ENCODE peak calls at places on chromosomes 7 and 10, in five cellular contexts. One of them, this sample, is unnamed.

GRCh38 chr10:72340510-72340895 is 14.2 kb downstream of the DNAJB12 start:
- DNase-seq in SK-N-SH: peak; percentile 87
- DNase-seq in GM12878: no peak
- DNase-seq in HepG2: no peak
- DNase-seq in HCT116: no peak
- DNase-seq in this sample: no peak

GRCh38 chr7:94391716-94392390 is 2.8 kb upstream of the COL1A2 start:
- DNase-seq in SK-N-SH: peak; percentile 36
- DNase-seq in GM12878: no peak
- DNase-seq in HepG2: no peak
- DNase-seq in HCT116: no peak
- DNase-seq in this sample: no peak

GRCh38 chr10:62655337-62655994 is 149.1 kb upstream of the ADO start:
- DNase-seq in SK-N-SH: no peak
- DNase-seq in GM12878: peak; percentile 95
- DNase-seq in HepG2: no peak
- DNase-seq in HCT116: no peak
- DNase-seq in this sample: no peak

GRCh38 chr10:37434091-37434490 is 308.7 kb downstream of the ANKRD30A start:
- DNase-seq in SK-N-SH: no peak
- DNase-seq in GM12878: no peak
- DNase-seq in HepG2: no peak
- DNase-seq in HCT116: no peak
- DNase-seq in this sample: peak; percentile 36

GRCh38 chr10:110843031-110843430 is 28.7 kb upstream of the PDCD4 start:
- DNase-seq in SK-N-SH: no peak
- DNase-seq in GM12878: peak; percentile 98
- DNase-seq in HepG2: no peak
- DNase-seq in HCT116: no peak
- DNase-seq in this sample: no peak

GRCh38 chr7:43248961-43249807 is 136.7 kb downstream of the HECW1 start:
- DNase-seq in SK-N-SH: no peak
- DNase-seq in GM12878: no peak
- DNase-seq in HepG2: no peak
- DNase-seq in HCT116: peak; percentile 33
- DNase-seq in this sample: peak; percentile 19

GRCh38 chr10:6089334-6090219 is 743 bp downstream of the RBM17 start:
- DNase-seq in SK-N-SH: peak; percentile 59
- DNase-seq in GM12878: no peak
- DNase-seq in HepG2: peak; percentile 48
- DNase-seq in HCT116: no peak
- DNase-seq in this sample: peak; percentile 50

GRCh38 chr7:151175047-151175792 is 7.7 kb upstream of the GBX1 start:
- DNase-seq in SK-N-SH: no peak
- DNase-seq in GM12878: no peak
- DNase-seq in HepG2: no peak
- DNase-seq in HCT116: no peak
- DNase-seq in this sample: no peak

GRCh38 chr10:74437822-74438221 is 286.8 kb downstream of the ADK start:
- DNase-seq in SK-N-SH: no peak
- DNase-seq in GM12878: no peak
- DNase-seq in HepG2: peak; percentile 4
- DNase-seq in HCT116: peak; percentile 8
- DNase-seq in this sample: no peak

GRCh38 chr10:26725837-26726727 is 28.6 kb downstream of the PDSS1 start:
- DNase-seq in SK-N-SH: peak; percentile 63
- DNase-seq in GM12878: no peak
- DNase-seq in HepG2: peak; percentile 27
- DNase-seq in HCT116: peak; percentile 13
- DNase-seq in this sample: no peak

GRCh38 chr10:69461327-69462025 is 10.2 kb downstream of the TSPAN15 start:
- DNase-seq in SK-N-SH: no peak
- DNase-seq in GM12878: no peak
- DNase-seq in HepG2: no peak
- DNase-seq in HCT116: no peak
- DNase-seq in this sample: no peak

GRCh38 chr10:63115732-63116383 is 17.3 kb upstream of the NRBF2 start:
- DNase-seq in SK-N-SH: no peak
- DNase-seq in GM12878: no peak
- DNase-seq in HepG2: peak; percentile 67
- DNase-seq in HCT116: no peak
- DNase-seq in this sample: peak; percentile 97

GRCh38 chr10:102781921-102782542 is 38.3 kb downstream of the WBP1L start:
- DNase-seq in SK-N-SH: no peak
- DNase-seq in GM12878: no peak
- DNase-seq in HepG2: no peak
- DNase-seq in HCT116: no peak
- DNase-seq in this sample: no peak

GRCh38 chr10:109089779-109090178 is 833.5 kb downstream of the XPNPEP1 start:
- DNase-seq in SK-N-SH: no peak
- DNase-seq in GM12878: no peak
- DNase-seq in HepG2: no peak
- DNase-seq in HCT116: no peak
- DNase-seq in this sample: no peak

GRCh38 chr7:149742075-149742701 is 31.2 kb downstream of the ZNF467 start:
- DNase-seq in SK-N-SH: peak; percentile 92
- DNase-seq in GM12878: no peak
- DNase-seq in HepG2: peak; percentile 41
- DNase-seq in HCT116: peak; percentile 47
- DNase-seq in this sample: peak; percentile 66

GRCh38 chr7:75740846-75741497 is 2.2 kb upstream of the HIP1 start:
- DNase-seq in SK-N-SH: no peak
- DNase-seq in GM12878: peak; percentile 80
- DNase-seq in HepG2: peak; percentile 40
- DNase-seq in HCT116: no peak
- DNase-seq in this sample: peak; percentile 56

GRCh38 chr10:69636626-69637550 is 6.8 kb downstream of the FAM241B start:
- DNase-seq in SK-N-SH: no peak
- DNase-seq in GM12878: no peak
- DNase-seq in HepG2: no peak
- DNase-seq in HCT116: peak; percentile 19
- DNase-seq in this sample: peak; percentile 73

GRCh38 chr7:20744913-20745587 is 41.6 kb downstream of the SP8 start:
- DNase-seq in SK-N-SH: no peak
- DNase-seq in GM12878: no peak
- DNase-seq in HepG2: no peak
- DNase-seq in HCT116: peak; percentile 33
- DNase-seq in this sample: no peak

GRCh38 chr10:49688920-49689319 is 9.5 kb downstream of the C10orf53 start:
- DNase-seq in SK-N-SH: no peak
- DNase-seq in GM12878: no peak
- DNase-seq in HepG2: no peak
- DNase-seq in HCT116: no peak
- DNase-seq in this sample: no peak

GRCh38 chr10:77899080-77899477 is 27.5 kb downstream of the DLG5 start:
- DNase-seq in SK-N-SH: no peak
- DNase-seq in GM12878: no peak
- DNase-seq in HepG2: no peak
- DNase-seq in HCT116: peak; percentile 36
- DNase-seq in this sample: peak; percentile 88

GRCh38 chr10:132270721-132271457 is 36.9 kb downstream of the STK32C start:
- DNase-seq in SK-N-SH: no peak
- DNase-seq in GM12878: no peak
- DNase-seq in HepG2: no peak
- DNase-seq in HCT116: no peak
- DNase-seq in this sample: no peak

GRCh38 chr7:18494821-18495408 is 634 bp upstream of the HDAC9 start:
- DNase-seq in SK-N-SH: no peak
- DNase-seq in GM12878: no peak
- DNase-seq in HepG2: no peak
- DNase-seq in HCT116: no peak
- DNase-seq in this sample: no peak
- TF ChIP-seq JUND in SK-N-SH: no peak
- TF ChIP-seq JUND in GM12878: no peak
- TF ChIP-seq JUND in HepG2: no peak
- TF ChIP-seq JUND in HCT116: no peak
- TF ChIP-seq JUND in this sample: no peak

GRCh38 chr7:45923818-45924217 is 2.7 kb upstream of the IGFBP3 start:
- DNase-seq in SK-N-SH: no peak
- DNase-seq in GM12878: no peak
- DNase-seq in HepG2: no peak
- DNase-seq in HCT116: no peak
- DNase-seq in this sample: no peak

GRCh38 chr7:45921381-45921698 is 268 bp upstream of the IGFBP3 start:
- DNase-seq in SK-N-SH: no peak
- DNase-seq in GM12878: no peak
- DNase-seq in HepG2: no peak
- DNase-seq in HCT116: no peak
- DNase-seq in this sample: no peak

GRCh38 chr7:45921699-45922519 is 837 bp upstream of the IGFBP3 start:
- DNase-seq in SK-N-SH: peak; percentile 73
- DNase-seq in GM12878: no peak
- DNase-seq in HepG2: peak; percentile 34
- DNase-seq in HCT116: peak; percentile 44
- DNase-seq in this sample: peak; percentile 70

GRCh38 chr7:45923290-45923689 is 2.2 kb upstream of the IGFBP3 start:
- DNase-seq in SK-N-SH: peak; percentile 78
- DNase-seq in GM12878: no peak
- DNase-seq in HepG2: peak; percentile 23
- DNase-seq in HCT116: no peak
- DNase-seq in this sample: peak; percentile 77

DNA sequence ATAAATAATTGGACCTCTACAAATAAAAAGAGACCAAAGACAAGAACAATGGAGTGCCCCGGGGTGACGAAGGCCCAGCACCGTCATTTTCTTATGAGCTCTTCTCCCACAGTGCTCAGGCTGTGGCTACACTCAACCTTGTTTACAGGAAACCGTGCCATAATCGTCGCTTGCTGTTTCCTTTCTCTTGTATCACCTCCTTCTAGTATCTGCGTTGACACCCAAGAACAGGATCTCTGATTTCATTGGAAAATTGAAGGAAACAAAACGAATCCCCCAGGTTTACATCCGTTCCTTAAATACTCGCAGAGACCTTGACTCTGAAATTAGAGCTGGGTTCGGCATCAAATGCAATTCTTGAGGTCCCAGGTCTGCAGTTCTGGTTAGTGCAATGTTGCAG is 1.7 kb upstream of the IGFBP3 start:
- DNase-seq in SK-N-SH: no peak
- DNase-seq in GM12878: no peak
- DNase-seq in HepG2: no peak
- DNase-seq in HCT116: no peak
- DNase-seq in this sample: peak; percentile 29
- TF ChIP-seq JUND in SK-N-SH: no peak
- TF ChIP-seq JUND in GM12878: no peak
- TF ChIP-seq JUND in HepG2: no peak
- TF ChIP-seq JUND in HCT116: no peak
- TF ChIP-seq JUND in this sample: no peak

DNA sequence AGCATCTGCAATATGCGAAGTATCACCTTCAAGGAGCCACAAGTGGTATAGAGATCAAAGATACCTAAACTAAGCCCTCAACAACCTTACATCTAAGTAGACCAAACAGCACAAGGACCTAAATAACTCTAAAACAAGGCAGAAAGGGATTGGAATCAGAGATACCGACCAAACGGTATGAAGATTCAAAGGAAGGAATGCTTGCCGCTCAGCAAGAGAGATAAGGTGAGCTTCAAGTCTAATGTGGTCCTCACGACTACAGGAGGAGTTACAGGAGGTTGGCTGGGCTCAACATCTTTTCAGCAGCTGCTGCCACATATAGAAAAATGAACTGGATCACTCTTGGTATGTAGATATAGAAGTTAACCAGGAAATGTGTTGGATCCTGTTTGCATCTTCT is 11.6 kb downstream of the ABLIM1 start:
- DNase-seq in SK-N-SH: no peak
- DNase-seq in GM12878: no peak
- DNase-seq in HepG2: no peak
- DNase-seq in HCT116: no peak
- DNase-seq in this sample: no peak
- TF ChIP-seq JUND in SK-N-SH: no peak
- TF ChIP-seq JUND in GM12878: no peak
- TF ChIP-seq JUND in HepG2: no peak
- TF ChIP-seq JUND in HCT116: no peak
- TF ChIP-seq JUND in this sample: no peak

DNA sequence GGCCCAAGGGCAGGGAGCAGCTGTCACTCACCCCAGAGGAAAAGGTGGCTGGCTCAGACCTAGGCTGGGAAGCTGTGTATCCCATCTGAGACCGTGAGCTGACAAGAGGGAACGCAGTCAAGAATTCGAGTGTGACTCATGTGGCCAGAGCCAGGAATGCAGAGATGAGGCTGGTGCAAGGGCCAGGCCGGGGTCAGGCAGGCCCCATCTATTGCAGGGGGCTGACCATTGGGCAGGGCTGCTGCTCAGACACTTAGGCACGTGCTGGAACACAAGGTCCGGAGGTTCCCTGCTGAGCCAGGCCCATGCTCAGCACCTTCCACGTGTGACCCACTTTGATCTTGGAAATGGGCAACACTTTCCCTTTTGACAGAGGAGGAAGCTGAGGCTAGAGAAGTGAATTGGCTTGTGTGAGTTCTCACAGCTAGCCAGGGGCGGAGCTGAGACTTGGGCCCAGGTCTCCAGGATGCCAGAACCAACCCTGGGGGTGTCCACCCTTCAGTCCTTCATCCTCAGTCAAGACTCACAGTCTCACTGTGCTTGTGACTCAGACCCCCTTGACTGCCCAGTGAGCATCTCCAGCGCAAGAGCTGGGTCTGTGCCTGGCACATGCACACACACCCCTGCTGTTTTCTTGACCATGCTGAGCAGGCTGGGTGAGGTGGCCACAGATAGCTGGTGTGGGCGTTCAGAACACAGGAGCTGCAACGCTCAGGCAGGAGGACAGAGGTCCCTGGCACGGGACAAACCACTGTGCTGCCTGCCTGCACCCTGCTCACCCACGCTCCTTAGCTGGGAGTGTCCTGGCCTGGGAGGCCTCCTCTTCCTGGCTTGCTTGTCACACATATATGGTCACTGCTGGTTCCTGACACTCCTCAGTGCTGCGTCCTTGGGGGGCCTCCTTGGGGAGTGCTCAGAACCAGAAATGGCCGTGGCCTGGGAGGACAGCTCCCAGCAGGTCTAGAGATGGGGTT is 47.6 kb upstream of the PPIF start:
- DNase-seq in SK-N-SH: no peak
- DNase-seq in GM12878: no peak
- DNase-seq in HepG2: no peak
- DNase-seq in HCT116: no peak
- DNase-seq in this sample: no peak
- TF ChIP-seq JUND in SK-N-SH: peak; percentile 84
- TF ChIP-seq JUND in GM12878: no peak
- TF ChIP-seq JUND in HepG2: no peak
- TF ChIP-seq JUND in HCT116: peak; percentile 8
- TF ChIP-seq JUND in this sample: no peak

DNA sequence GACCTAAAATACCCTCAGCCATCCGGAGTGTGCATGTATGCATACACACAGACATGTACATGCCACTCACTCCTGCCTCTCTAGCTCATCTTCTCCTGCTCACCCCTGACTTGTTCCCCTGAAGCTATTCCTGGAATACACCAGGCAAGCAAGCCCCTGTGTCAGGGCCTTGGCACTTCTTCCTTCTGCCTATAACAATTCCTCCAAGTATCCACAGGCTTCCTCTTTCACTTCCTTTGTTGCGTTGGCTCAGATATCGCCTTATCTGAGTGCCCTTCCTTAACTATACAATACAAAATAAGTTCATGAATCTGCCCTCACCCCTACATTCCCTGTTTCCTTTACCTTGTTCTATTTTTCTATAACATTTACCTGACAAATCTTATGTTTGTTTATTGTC is 88.8 kb downstream of the NOD1 start:
- DNase-seq in SK-N-SH: no peak
- DNase-seq in GM12878: no peak
- DNase-seq in HepG2: no peak
- DNase-seq in HCT116: no peak
- DNase-seq in this sample: no peak
- TF ChIP-seq JUND in SK-N-SH: no peak
- TF ChIP-seq JUND in GM12878: no peak
- TF ChIP-seq JUND in HepG2: no peak
- TF ChIP-seq JUND in HCT116: no peak
- TF ChIP-seq JUND in this sample: no peak

This sample was measured in T47D.